ENCODE peak calls at places on chromosome 14, in nine cellular contexts. S is cardiac fibroblast, T is left ventricle myocardium inferior, M is A549, E is lower lobe of right lung, D is GM12865, W is fibroblast of the aortic adventitia, O is IMR-90, F is fibroblast of pulmonary artery. P is an unnamed sample.

GRCh38 chr14:103104654-103105511 is 10.4 kb downstream of the EXOC3L4 start:
- DNase-seq in F (peak; percentile 52), M (no peak), O (peak; percentile 50), T (peak; percentile 73), W (peak; percentile 69), E (peak; percentile 80), S (peak; percentile 47), D (peak; percentile 66), P (no peak)

GRCh38 chr14:27938392-27938791 is 828.2 kb upstream of the FOXG1 start:
- DNase-seq in M (no peak), E (no peak), S (no peak), W (no peak), O (no peak), D (no peak), T (no peak), F (no peak), P (no peak)

GRCh38 chr14:55336161-55336560 is 64.9 kb downstream of the FBXO34 start:
- DNase-seq in S (no peak), F (no peak), W (peak; percentile 54), E (no peak), D (no peak), M (no peak), T (no peak), O (no peak), P (no peak)

GRCh38 chr14:59358105-59358504 is 107.1 kb downstream of the GPR135 start:
- DNase-seq in D (no peak), W (peak; percentile 95), S (peak; percentile 87), F (peak; percentile 86), M (peak; percentile 18), O (peak; percentile 67), E (no peak), T (peak; percentile 54), P (no peak)

GRCh38 chr14:89493877-89494634 is 77.0 kb upstream of the FOXN3 start:
- DNase-seq in T (no peak), W (no peak), F (no peak), S (no peak), D (peak; percentile 75), E (no peak), O (no peak), M (no peak), P (no peak)

GRCh38 chr14:56414231-56414630 is 165.4 kb upstream of the TMEM260 start:
- DNase-seq in O (no peak), F (no peak), W (no peak), E (no peak), D (no peak), S (peak; percentile 2), M (no peak), T (no peak), P (no peak)

GRCh38 chr14:101808894-101809670 is 47.6 kb downstream of the PPP2R5C start:
- DNase-seq in S (no peak), O (no peak), T (no peak), W (no peak), F (no peak), M (no peak), E (no peak), D (no peak), P (no peak)

GRCh38 chr14:105150026-105150367 is 18.6 kb downstream of the JAG2 start:
- DNase-seq in E (peak; percentile 28), M (no peak), O (no peak), F (no peak), S (no peak), D (no peak), W (no peak), T (peak; percentile 5), P (no peak)

GRCh38 chr14:58637391-58638230 is at the start of gene DACT1:
- DNase-seq in E (peak; percentile 60), M (peak; percentile 16), W (peak; percentile 88), S (peak; percentile 74), T (peak; percentile 76), F (peak; percentile 80), D (peak; percentile 77), O (peak; percentile 79), P (peak; percentile 56)

GRCh38 chr14:20836668-20837338 is 34.2 kb upstream of the RNASE1 start:
- DNase-seq in F (peak; percentile 41), D (no peak), E (no peak), M (peak; percentile 87), O (peak; percentile 18), T (no peak), S (peak; percentile 45), W (peak; percentile 54), P (no peak)

GRCh38 chr14:21965042-21965441 is 291.4 kb upstream of the OR4E1 start:
- DNase-seq in M (no peak), S (no peak), T (no peak), W (no peak), D (no peak), E (no peak), F (no peak), O (no peak), P (no peak)

GRCh38 chr14:55979096-55979495 is 139.1 kb upstream of the PELI2 start:
- DNase-seq in O (no peak), T (no peak), D (no peak), S (no peak), M (no peak), F (no peak), W (no peak), E (no peak), P (no peak)

GRCh38 chr14:24360281-24360680 is 7.7 kb upstream of the NFATC4 start:
- DNase-seq in F (no peak), T (no peak), W (no peak), E (no peak), S (no peak), O (no peak), M (no peak), D (no peak), P (no peak)

GRCh38 chr14:104887623-104888488 is 22.8 kb downstream of the CEP170B start:
- DNase-seq in M (no peak), O (no peak), D (no peak), F (no peak), E (no peak), W (no peak), T (peak; percentile 14), S (no peak), P (no peak)

GRCh38 chr14:93090826-93091583 is 24.7 kb downstream of the ITPK1 start:
- DNase-seq in M (no peak), S (no peak), F (peak; percentile 29), T (peak; percentile 53), D (no peak), E (no peak), O (no peak), W (peak; percentile 13), P (no peak)

GRCh38 chr14:37598085-37598972 is 2.9 kb downstream of the TTC6 start:
- DNase-seq in D (no peak), M (no peak), O (no peak), E (peak; percentile 81), S (no peak), F (no peak), T (no peak), W (no peak), P (no peak)

GRCh38 chr14:104135121-104135903 is 3.1 kb upstream of the KIF26A start:
- DNase-seq in M (peak; percentile 84), S (peak; percentile 25), T (peak; percentile 15), O (no peak), E (peak; percentile 42), F (peak; percentile 4), W (no peak), D (peak; percentile 18), P (no peak)

GRCh38 chr14:23078692-23079116 is 16.2 kb downstream of the ACIN1 start:
- DNase-seq in O (peak; percentile 98), F (peak; percentile 95), D (no peak), E (peak; percentile 64), M (peak; percentile 45), W (peak; percentile 97), S (peak; percentile 98), T (no peak), P (peak; percentile 55)

GRCh38 chr14:69055973-69056372 is 76.9 kb upstream of the ACTN1 start:
- DNase-seq in D (no peak), W (no peak), M (no peak), T (no peak), S (no peak), E (no peak), F (no peak), O (no peak), P (no peak)

GRCh38 chr14:75751291-75751690 is 90.2 kb downstream of the TTLL5 start:
- DNase-seq in W (peak; percentile 22), T (no peak), M (no peak), S (no peak), D (no peak), O (peak; percentile 49), E (no peak), F (peak; percentile 42), P (no peak)

GRCh38 chr14:38210168-38210567 is 2.5 kb downstream of the SSTR1 start:
- DNase-seq in W (peak; percentile 20), E (peak; percentile 45), F (peak; percentile 61), M (no peak), S (peak; percentile 70), O (peak; percentile 86), D (no peak), T (no peak), P (no peak)

GRCh38 chr14:101248056-101248725 is 313.1 kb upstream of the DIO3 start:
- DNase-seq in T (no peak), F (no peak), D (no peak), E (no peak), W (no peak), M (no peak), S (no peak), O (no peak), P (no peak)

GRCh38 chr14:58607131-58607531 is 30.6 kb upstream of the DACT1 start:
- DNase-seq in D (no peak), M (no peak), T (no peak), F (no peak), E (no peak), O (no peak), W (no peak), S (no peak), P (no peak)

GRCh38 chr14:50521912-50522341 is 10.4 kb downstream of the MAP4K5 start:
- DNase-seq in E (no peak), W (peak; percentile 27), F (no peak), D (peak; percentile 69), T (no peak), M (no peak), S (peak; percentile 62), O (peak; percentile 62), P (no peak)
- H3K4me3 ChIP-seq in E (no peak overlapping the region), W (no peak overlapping the region), F (no peak overlapping the region), D (peak overlapping the region; percentile 43), T (no peak overlapping the region), M (no peak overlapping the region), S (no peak overlapping the region), O (no peak overlapping the region), P (no peak overlapping the region)

GRCh38 chr14:74491952-74492351 is 1.2 kb downstream of the NPC2 start:
- DNase-seq in D (peak; percentile 69), T (no peak), E (no peak), O (peak; percentile 40), F (peak; percentile 45), W (peak; percentile 66), M (peak; percentile 50), S (peak; percentile 64), P (no peak)
- TF ChIP-seq CTCF in D (peak; percentile 38), T (peak; percentile 33), E (peak; percentile 29), O (peak; percentile 39), F (peak; percentile 22), W (peak; percentile 27), M (peak; percentile 46), S (no peak), P (peak; percentile 29)

GRCh38 chr14:94670692-94671285 is 58.6 kb downstream of the SERPINA3 start:
- DNase-seq in F (no peak), S (no peak), W (no peak), O (no peak), E (no peak), D (no peak), T (no peak), M (no peak), P (no peak)
- H3K4me3 ChIP-seq in F (no peak overlapping the region), S (no peak overlapping the region), W (no peak overlapping the region), O (no peak overlapping the region), E (no peak overlapping the region), D (no peak overlapping the region), T (no peak overlapping the region), M (no peak overlapping the region), P (no peak overlapping the region)

GRCh38 chr14:79809849-79810612 is 401.3 kb downstream of the DIO2 start:
- DNase-seq in D (peak; percentile 15), E (no peak), S (peak; percentile 45), O (peak; percentile 41), T (no peak), W (no peak), F (peak; percentile 25), M (peak; percentile 5), P (no peak)
- TF ChIP-seq CTCF in D (no peak), E (no peak), S (peak; percentile 16), O (peak; percentile 38), T (no peak), W (no peak), F (peak; percentile 14), M (peak; percentile 44), P (no peak)